ENCODE peak calls at places on chromosomes 13 and 19, in five cellular contexts. T is endodermal cell, W is hepatocyte, N is ascending aorta, L is uterus. B is an unnamed sample.

GRCh38 chr13:19864018-19864338 is 529 bp upstream of the ZMYM5 start:
- DNase-seq in T (no peak), W (peak), N (peak), L (peak), B (no peak)

GRCh38 chr13:62119739-62120700 is 704.4 kb upstream of the PCDH20 start:
- DNase-seq in T (no peak), W (peak), N (no peak), L (no peak), B (no peak)

GRCh38 chr19:18514800-18515682 is 6.8 kb downstream of the ELL start:
- DNase-seq in T (no peak), W (peak), N (peak), L (peak), B (no peak)

GRCh38 chr19:19866599-19867248 is 1.0 kb downstream of the ZNF253 start:
- DNase-seq in T (peak), W (peak), N (no peak), L (no peak), B (no peak)

GRCh38 chr13:47484564-47484963 is 516.5 kb downstream of the SUCLA2 start:
- DNase-seq in T (no peak), W (no peak), N (no peak), L (no peak), B (no peak)

GRCh38 chr19:54485846-54486245 is 12.8 kb upstream of the CDC42EP5 start:
- DNase-seq in T (no peak), W (no peak), N (no peak), L (no peak), B (no peak)

GRCh38 chr13:102191951-102192461 is 209.8 kb downstream of the FGF14 start:
- DNase-seq in T (no peak), W (no peak), N (no peak), L (no peak), B (no peak)

GRCh38 chr13:62678039-62678438 is 1262.4 kb upstream of the PCDH20 start:
- DNase-seq in T (no peak), W (no peak), N (no peak), L (no peak), B (no peak)

GRCh38 chr19:4597975-4598671 is 38.6 kb upstream of the SEMA6B start:
- DNase-seq in T (peak), W (peak), N (no peak), L (no peak), B (no peak)

GRCh38 chr19:45676851-45677263 is 8.8 kb downstream of the GIPR start:
- DNase-seq in T (no peak), W (peak), N (no peak), L (no peak), B (no peak)

GRCh38 chr13:74039667-74040066 is 94.5 kb downstream of the KLF12 start:
- DNase-seq in T (no peak), W (no peak), N (no peak), L (no peak), B (no peak)

GRCh38 chr19:39444598-39445257 is 654 bp upstream of the SUPT5H start:
- DNase-seq in T (no peak), W (no peak), N (no peak), L (no peak), B (no peak)

GRCh38 chr19:49020342-49020741 is 3.5 kb upstream of the LHB start:
- DNase-seq in T (peak), W (no peak), N (no peak), L (no peak), B (no peak)

GRCh38 chr19:3914199-3914598 is 18.7 kb upstream of the NMRK2 start:
- DNase-seq in T (no peak), W (no peak), N (no peak), L (no peak), B (no peak)

GRCh38 chr13:102913924-102914628 is 68.2 kb downstream of the ERCC5 start:
- DNase-seq in T (no peak), W (no peak), N (no peak), L (no peak), B (no peak)

GRCh38 chr19:53467503-53468262 is at the start of gene ZNF813:
- DNase-seq in T (peak), W (peak), N (peak), L (peak), B (peak)

GRCh38 chr19:40685016-40685526 is 5.4 kb downstream of the NUMBL start:
- DNase-seq in T (no peak), W (no peak), N (no peak), L (no peak), B (no peak)

GRCh38 chr13:31045621-31046081 is 113.2 kb downstream of the TEX26 start:
- DNase-seq in T (peak), W (peak), N (peak), L (peak), B (peak)

GRCh38 chr13:95156208-95156607 is 145.0 kb downstream of the ABCC4 start:
- DNase-seq in T (no peak), W (no peak), N (no peak), L (no peak), B (no peak)

GRCh38 chr19:8209965-8210659 is 942 bp downstream of the CERS4 start:
- DNase-seq in T (peak), W (no peak), N (no peak), L (no peak), B (no peak)

GRCh38 chr19:31538879-31539278 is 189.6 kb upstream of the TSHZ3 start:
- DNase-seq in T (no peak), W (no peak), N (no peak), L (no peak), B (no peak)

GRCh38 chr19:36604656-36605100 is 435 bp upstream of the ZNF382 start:
- DNase-seq in T (peak), W (peak), N (peak), L (peak), B (peak)
- H3K27ac ChIP-seq in T (peak), W (peak), N (peak), L (peak), B (peak)

DNA sequence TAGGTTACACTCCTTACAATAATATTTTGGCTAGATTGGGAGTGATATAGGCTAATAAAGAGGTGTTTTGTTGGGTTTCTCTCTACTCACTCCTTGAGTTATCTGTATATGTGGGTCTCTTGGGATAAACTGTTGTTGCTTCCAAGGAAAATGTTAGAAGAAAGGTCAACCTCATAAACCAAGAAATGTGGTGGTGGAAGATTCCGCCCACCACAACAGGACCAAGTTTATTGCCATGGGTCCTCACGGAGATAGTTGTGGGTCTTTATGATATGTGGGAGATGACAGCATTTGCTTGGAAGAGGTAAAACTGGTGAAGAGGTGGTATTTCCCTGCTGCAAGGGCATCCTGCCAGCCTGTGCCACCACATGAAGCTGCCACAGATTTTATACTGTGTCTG is 259.6 kb downstream of the DCLK1 start:
- DNase-seq in T (no peak), W (no peak), N (no peak), L (no peak), B (no peak)
- H3K27ac ChIP-seq in T (no peak), W (no peak), N (no peak), L (peak), B (no peak)

DNA sequence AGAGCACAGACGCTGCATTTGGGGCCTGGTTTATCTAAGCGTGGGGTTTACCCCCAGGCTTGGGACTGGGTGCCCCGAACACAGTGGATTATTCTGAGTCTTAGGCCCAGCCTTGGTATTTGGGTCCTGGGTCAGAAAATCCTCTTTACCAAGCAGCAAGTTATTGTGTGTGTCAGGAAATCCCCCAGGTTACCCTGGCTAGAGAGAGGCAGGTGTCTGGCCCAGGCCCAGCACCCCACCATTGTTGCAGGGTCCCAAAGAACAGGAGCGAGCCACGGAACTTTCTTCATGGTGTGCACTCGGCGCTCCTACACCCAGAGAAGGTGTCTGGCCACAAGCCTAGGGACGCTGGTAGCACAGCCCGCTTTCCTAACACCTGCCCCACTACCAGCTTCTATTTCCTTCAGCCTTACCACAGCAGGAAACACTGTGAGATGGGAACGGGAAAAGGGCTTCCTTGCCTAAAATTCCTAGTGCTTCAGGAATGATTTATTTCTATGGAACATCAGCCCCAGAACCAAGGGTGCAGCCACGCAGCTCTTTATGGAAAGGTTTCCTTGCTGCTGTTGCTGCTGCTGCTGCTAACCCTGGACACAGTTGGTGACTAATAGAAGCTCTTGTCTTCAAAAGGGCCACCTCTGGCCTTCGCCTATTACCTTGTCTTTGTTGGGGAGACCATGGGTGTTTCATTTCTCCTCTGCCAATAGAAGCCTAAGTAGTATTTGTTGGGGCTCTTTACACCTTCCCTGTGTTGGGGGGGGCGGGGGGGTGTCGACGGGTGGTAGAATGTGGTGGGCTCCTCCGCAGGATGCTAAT is 7.5 kb upstream of the CDX2 start:
- DNase-seq in T (no peak), W (no peak), N (peak), L (no peak), B (no peak)
- H3K27ac ChIP-seq in T (no peak), W (peak), N (no peak), L (no peak), B (no peak)

DNA sequence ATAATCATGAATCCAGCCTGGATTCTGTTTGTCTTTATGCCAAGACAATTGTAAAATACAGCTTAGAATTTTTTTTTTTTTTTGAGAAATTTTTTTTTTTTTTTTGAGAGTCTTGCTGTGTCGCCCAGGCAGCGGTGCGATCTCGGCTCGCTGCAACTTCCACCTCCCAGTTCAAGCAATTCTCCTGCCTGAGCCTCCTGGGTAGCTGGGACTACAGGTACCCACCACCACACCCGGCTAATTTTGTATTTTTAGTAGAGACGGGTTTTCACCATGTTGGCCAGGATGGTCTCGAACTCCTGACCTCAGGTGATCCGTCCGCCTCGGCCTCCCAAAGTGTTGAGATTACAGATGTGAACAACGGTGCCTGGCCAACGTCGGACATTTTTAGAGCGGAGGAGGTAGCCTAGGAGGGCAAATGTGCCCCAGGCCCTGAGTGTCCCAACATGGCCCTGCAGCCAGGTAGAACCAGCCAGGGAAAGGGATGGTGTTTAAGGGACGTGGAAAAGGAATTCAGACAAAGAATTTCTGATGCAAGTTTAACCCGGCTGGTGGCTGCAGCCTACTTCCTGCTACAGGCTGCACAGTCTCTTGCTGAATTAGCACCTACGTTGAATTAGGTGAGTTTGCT is 89.8 kb downstream of the GNG7 start:
- DNase-seq in T (no peak), W (no peak), N (no peak), L (no peak), B (no peak)
- H3K27ac ChIP-seq in T (no peak), W (no peak), N (no peak), L (no peak), B (no peak)

DNA sequence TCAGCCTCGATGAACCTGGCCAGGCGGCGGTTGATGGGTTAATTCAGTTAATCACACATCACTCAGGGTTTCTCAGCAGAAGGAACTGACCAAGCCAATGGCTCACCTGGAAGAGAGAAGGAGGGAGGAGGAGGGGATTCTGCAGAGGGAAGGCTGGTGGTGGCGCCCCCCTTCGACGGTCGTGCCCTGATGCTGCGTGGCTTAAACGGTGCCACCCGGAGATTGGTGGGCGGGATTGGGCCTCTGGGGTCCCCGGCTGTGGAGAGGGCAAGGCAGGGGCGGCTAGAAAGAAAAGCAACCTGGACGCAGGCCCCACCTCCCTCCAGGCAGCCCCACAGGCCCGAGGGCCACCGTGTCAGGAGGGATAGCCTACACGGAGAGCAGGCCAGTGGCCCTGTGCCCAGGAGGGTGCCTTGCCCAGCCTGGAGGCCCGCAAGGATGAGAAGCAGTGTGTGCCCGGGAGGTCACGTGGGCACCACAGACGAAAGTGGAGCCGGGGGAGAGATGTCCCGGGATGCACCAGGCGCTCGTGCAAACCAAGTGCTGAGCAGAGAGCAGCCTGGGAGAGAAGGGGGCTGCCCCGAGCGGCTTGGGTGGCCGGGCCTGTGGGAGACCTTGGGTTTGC is 16.0 kb downstream of the CSNK1G2 start:
- DNase-seq in T (peak), W (no peak), N (no peak), L (no peak), B (no peak)
- H3K27ac ChIP-seq in T (peak), W (no peak), N (no peak), L (no peak), B (no peak)

DNA sequence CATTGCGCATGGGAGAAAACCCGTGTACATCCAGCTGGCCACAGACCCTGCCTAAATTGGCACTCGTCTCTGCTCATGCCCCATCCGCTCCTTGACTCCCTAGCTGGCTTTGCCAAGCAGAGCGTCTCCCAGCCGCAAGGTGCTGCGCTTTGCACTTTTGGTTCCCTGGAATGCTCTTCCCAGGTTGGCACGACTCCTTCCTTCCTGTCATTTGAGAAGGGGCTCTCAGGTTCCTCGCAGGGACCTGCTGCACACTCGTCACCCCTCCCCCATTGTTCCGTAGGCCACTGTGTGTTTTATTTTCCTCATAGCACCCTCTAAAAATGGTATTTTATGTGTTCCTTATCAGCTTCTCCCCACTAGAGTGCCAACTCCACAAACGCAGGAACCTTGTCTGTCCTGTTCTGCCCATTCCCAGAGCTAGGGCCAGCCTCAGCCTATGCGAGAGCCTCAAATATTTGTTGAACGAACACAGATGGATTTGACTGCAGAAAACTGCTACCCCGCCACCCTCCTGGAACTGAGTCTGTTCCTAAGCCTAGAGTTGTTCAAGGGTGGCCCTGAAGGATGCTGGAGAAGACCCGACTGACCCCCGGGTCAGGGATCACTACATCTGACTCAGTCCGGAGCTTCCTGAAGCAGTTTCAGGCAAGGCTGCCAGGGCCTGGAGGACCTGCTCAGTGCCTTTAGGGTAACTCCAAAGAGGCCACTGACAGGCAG is 8.4 kb upstream of the CEBPA start:
- DNase-seq in T (no peak), W (no peak), N (no peak), L (no peak), B (no peak)
- H3K27ac ChIP-seq in T (no peak), W (peak), N (no peak), L (no peak), B (no peak)

DNA sequence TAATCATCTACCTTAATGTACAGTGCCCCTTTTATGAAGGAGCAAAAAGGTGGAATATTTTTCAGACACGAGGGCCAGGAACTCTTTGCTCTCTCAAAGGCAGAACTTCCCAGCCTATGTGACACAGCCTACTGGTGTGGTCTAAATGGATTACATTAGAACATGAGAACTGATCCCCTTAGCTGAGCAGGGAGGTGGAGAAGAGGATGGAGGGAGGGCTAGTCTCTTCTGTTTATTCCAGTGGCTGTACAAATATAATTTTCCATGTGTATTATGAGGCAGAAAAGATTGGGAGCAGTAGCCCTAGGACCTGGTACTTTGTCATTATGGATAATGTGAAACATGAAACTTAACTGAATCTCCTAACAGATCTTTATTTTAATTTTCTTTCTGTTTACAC is 82.1 kb downstream of the WDFY2 start:
- DNase-seq in T (no peak), W (no peak), N (no peak), L (no peak), B (no peak)
- H3K27ac ChIP-seq in T (no peak), W (no peak), N (peak), L (no peak), B (no peak)